ENCODE peak calls at places on chromosomes 2 and 18, in five cellular contexts. O is PC-3; N is RPMI8226; C is RCC 7860; T is activated CD8-positive, alpha-beta T cell treated with anti-CD3 and anti-CD28 coated beads for 36 hours. K is an unnamed sample.
A peak's percentile ranks its signal among the peaks of the same experiment; 100 is the strongest.

GRCh38 chr2:7671312-7671711 is 754.1 kb downstream of the RNF144A start:
- DNase-seq in O (no peak), N (no peak), C (no peak), T (peak; percentile 30), K (no peak)

GRCh38 chr2:3338360-3338759 is 39.3 kb downstream of the EIPR1 start:
- DNase-seq in O (no peak), N (no peak), C (no peak), T (no peak), K (no peak)

GRCh38 chr2:114128255-114128654 is 238.4 kb downstream of the ACTR3 start:
- DNase-seq in O (no peak), N (no peak), C (no peak), T (no peak), K (no peak)

GRCh38 chr2:111100765-111101162 is 19.9 kb upstream of the BCL2L11 start:
- DNase-seq in O (peak; percentile 69), N (no peak), C (peak; percentile 70), T (peak; percentile 38), K (peak; percentile 73)

GRCh38 chr2:113046465-113046864 is 6.2 kb downstream of the IL36B start:
- DNase-seq in O (no peak), N (no peak), C (no peak), T (no peak), K (no peak)

GRCh38 chr2:66082576-66082975 is 352.3 kb upstream of the MEIS1 start:
- DNase-seq in O (no peak), N (no peak), C (no peak), T (no peak), K (no peak)

GRCh38 chr2:167944825-167945659 is 302.4 kb downstream of the STK39 start:
- DNase-seq in O (peak; percentile 35), N (no peak), C (peak; percentile 33), T (no peak), K (no peak)

GRCh38 chr18:8538935-8539334 is 70.3 kb upstream of the RAB12 start:
- DNase-seq in O (no peak), N (no peak), C (no peak), T (no peak), K (no peak)

GRCh38 chr2:33307659-33308311 is 168.7 kb upstream of the RASGRP3 start:
- DNase-seq in O (no peak), N (no peak), C (no peak), T (no peak), K (no peak)

GRCh38 chr2:74199871-74200305 is 1.5 kb downstream of the MTHFD2 start:
- DNase-seq in O (peak; percentile 8), N (no peak), C (no peak), T (peak; percentile 31), K (peak; percentile 28)

GRCh38 chr18:2919600-2919999 is 72.8 kb downstream of the EMILIN2 start:
- DNase-seq in O (no peak), N (no peak), C (no peak), T (no peak), K (no peak)

GRCh38 chr18:62957885-62958472 is 242.6 kb downstream of the PHLPP1 start:
- DNase-seq in O (peak; percentile 68), N (peak; percentile 64), C (peak; percentile 27), T (peak; percentile 75), K (peak; percentile 89)

GRCh38 chr2:44135307-44135706 is 33.4 kb upstream of the PPM1B start:
- DNase-seq in O (no peak), N (no peak), C (no peak), T (no peak), K (no peak)

GRCh38 chr2:231398585-231398984 is 3.1 kb downstream of the B3GNT7 start:
- DNase-seq in O (no peak), N (no peak), C (no peak), T (no peak), K (no peak)

GRCh38 chr2:16824472-16824871 is 158.8 kb upstream of the CYRIA start:
- DNase-seq in O (no peak), N (no peak), C (no peak), T (no peak), K (no peak)

GRCh38 chr2:19321946-19322345 is 36.5 kb downstream of the OSR1 start:
- DNase-seq in O (no peak), N (no peak), C (no peak), T (no peak), K (no peak)

GRCh38 chr2:40016151-40016885 is 237.3 kb upstream of the THUMPD2 start:
- DNase-seq in O (no peak), N (no peak), C (no peak), T (no peak), K (no peak)

GRCh38 chr2:79862756-79863155 is 349.9 kb downstream of the CTNNA2 start:
- DNase-seq in O (no peak), N (no peak), C (no peak), T (no peak), K (no peak)

GRCh38 chr2:147110317-147110716 is 734.5 kb upstream of the ACVR2A start:
- DNase-seq in O (no peak), N (no peak), C (no peak), T (no peak), K (no peak)

GRCh38 chr2:172811027-172811426 is 75.4 kb downstream of the RAPGEF4 start:
- DNase-seq in O (no peak), N (peak; percentile 70), C (no peak), T (peak; percentile 42), K (no peak)